ENCODE peak calls at places on chromosomes 11 and 22, in nine cellular contexts. M is K562, Y is HCT116, J is GM12892, X is GM12891, O is transverse colon, N is spleen, D is suprapubic skin, V is GM12878. B is an unnamed sample.

GRCh38 chr11:65559951-65560537 is 1.9 kb upstream of the LTBP3 start:
- DNase-seq in O (peak), D (no peak), J (no peak), N (no peak), Y (peak), M (no peak), X (no peak), V (no peak), B (peak)

GRCh38 chr11:66970808-66971442 is 4.2 kb upstream of the C11orf86 start:
- DNase-seq in N (no peak), M (no peak), V (no peak), J (no peak), D (no peak), O (peak), Y (peak), X (no peak), B (peak)

GRCh38 chr22:39490135-39490798 is 11.8 kb upstream of the MIEF1 start:
- DNase-seq in X (peak), O (peak), J (peak), N (peak), Y (peak), M (peak), D (peak), V (no peak), B (peak)

GRCh38 chr11:97107604-97108003 is 717.8 kb downstream of the JRKL start:
- DNase-seq in Y (no peak), J (no peak), O (no peak), D (no peak), X (no peak), M (no peak), V (no peak), N (no peak), B (no peak)

GRCh38 chr11:128713595-128713994 is 19.7 kb downstream of the FLI1 start:
- DNase-seq in D (no peak), J (no peak), V (no peak), O (no peak), Y (no peak), M (no peak), X (no peak), N (no peak), B (no peak)

GRCh38 chr11:16347928-16348685 is 8.2 kb downstream of the SOX6 start:
- DNase-seq in J (no peak), M (no peak), Y (no peak), D (no peak), X (no peak), N (no peak), V (no peak), O (no peak), B (no peak)

GRCh38 chr22:44622147-44622427 is 79.9 kb upstream of the PRR5 start:
- DNase-seq in M (peak), N (peak), J (no peak), V (no peak), X (no peak), D (no peak), Y (no peak), O (no peak), B (no peak)

GRCh38 chr11:15148181-15148580 is 33.5 kb downstream of the INSC start:
- DNase-seq in D (no peak), J (no peak), X (no peak), M (no peak), O (no peak), Y (no peak), N (no peak), V (no peak), B (no peak)

GRCh38 chr22:29780781-29781676 is 13.9 kb downstream of the UQCR10 start:
- DNase-seq in M (peak), V (no peak), N (no peak), X (no peak), D (no peak), O (no peak), Y (no peak), J (no peak), B (no peak)

GRCh38 chr22:41367039-41367679 is 14.6 kb upstream of the TEF start:
- DNase-seq in D (peak), J (no peak), O (peak), V (no peak), Y (peak), X (no peak), M (peak), N (peak), B (peak)

GRCh38 chr11:100574894-100575769 is 112.0 kb upstream of the ARHGAP42 start:
- DNase-seq in Y (peak), D (no peak), M (no peak), J (no peak), V (no peak), N (no peak), O (no peak), X (no peak), B (no peak)

GRCh38 chr11:73113426-73113825 is 28.7 kb downstream of the FCHSD2 start:
- DNase-seq in O (no peak), N (no peak), J (no peak), Y (no peak), X (no peak), M (no peak), V (no peak), D (no peak), B (no peak)

GRCh38 chr11:36131719-36132349 is 157.4 kb downstream of the COMMD9 start:
- DNase-seq in V (no peak), X (peak), J (peak), Y (no peak), O (peak), M (peak), N (no peak), D (no peak), B (peak)

GRCh38 chr11:69319255-69320106 is 25.5 kb downstream of the MYEOV start:
- DNase-seq in O (no peak), X (no peak), N (peak), D (no peak), Y (no peak), V (no peak), J (no peak), M (no peak), B (peak)

GRCh38 chr11:16248248-16248647 is 108.1 kb downstream of the SOX6 start:
- DNase-seq in M (no peak), J (no peak), D (no peak), O (no peak), Y (no peak), N (peak), X (no peak), V (no peak), B (peak)

GRCh38 chr11:76642341-76642740 is 28.2 kb downstream of the LRRC32 start:
- DNase-seq in Y (no peak), X (no peak), N (no peak), O (no peak), V (no peak), D (no peak), M (no peak), J (no peak), B (peak)

GRCh38 chr11:63602296-63602695 is 11.9 kb downstream of the PLAAT3 start:
- DNase-seq in Y (no peak), J (no peak), N (no peak), X (no peak), M (no peak), V (no peak), D (no peak), O (no peak), B (no peak)

GRCh38 chr11:65915821-65916251 is 3.0 kb downstream of the C11orf68 start:
- DNase-seq in Y (peak), O (peak), X (no peak), D (peak), V (no peak), M (no peak), N (peak), J (no peak), B (peak)

GRCh38 chr11:121048464-121049233 is 24.7 kb downstream of the TBCEL start:
- DNase-seq in D (no peak), N (no peak), Y (no peak), J (no peak), O (no peak), V (no peak), M (no peak), X (no peak), B (no peak)

GRCh38 chr11:70582886-70583641 is 184.7 kb downstream of the CTTN start:
- DNase-seq in V (no peak), M (no peak), O (no peak), J (no peak), Y (no peak), X (no peak), N (peak), D (no peak), B (peak)

GRCh38 chr22:28048529-28048928 is 129.5 kb upstream of the PITPNB start:
- DNase-seq in D (no peak), X (no peak), N (no peak), V (no peak), M (no peak), Y (no peak), J (no peak), O (no peak), B (no peak)

GRCh38 chr11:120780239-120780638 is 243.7 kb upstream of the TBCEL start:
- DNase-seq in Y (no peak), J (no peak), X (no peak), N (no peak), O (no peak), D (no peak), V (no peak), M (no peak), B (no peak)

GRCh38 chr11:120565436-120566155 is 54.0 kb downstream of the GRIK4 start:
- DNase-seq in M (no peak), D (no peak), O (no peak), J (no peak), X (no peak), V (no peak), N (no peak), Y (no peak), B (peak)

GRCh38 chr11:11731311-11732083 is 109.7 kb upstream of the GALNT18 start:
- DNase-seq in O (no peak), X (no peak), J (no peak), V (no peak), D (no peak), Y (peak), N (no peak), M (no peak), B (no peak)

GRCh38 chr22:20111045-20111688 is 4.7 kb upstream of the RANBP1 start:
- DNase-seq in D (no peak), Y (peak), V (no peak), N (peak), X (peak), O (no peak), M (peak), J (peak), B (no peak)

GRCh38 chr11:104254347-104254746 is 90.4 kb upstream of the PDGFD start:
- DNase-seq in Y (peak), V (no peak), M (peak), D (no peak), J (no peak), N (no peak), X (peak), O (no peak), B (no peak)

GRCh38 chr22:28956506-28956905 is 73.1 kb downstream of the ZNRF3 start:
- DNase-seq in M (no peak), O (no peak), D (no peak), N (no peak), X (no peak), Y (no peak), V (no peak), J (no peak), B (no peak)

GRCh38 chr11:66851698-66852465 is 5.0 kb upstream of the LRFN4 start:
- DNase-seq in O (peak), D (peak), N (peak), X (peak), V (no peak), Y (no peak), M (peak), J (peak), B (peak)

GRCh38 chr22:23107487-23108323 is 34.1 kb downstream of the RSPH14 start:
- DNase-seq in O (peak), X (no peak), Y (no peak), J (no peak), M (peak), N (no peak), D (no peak), V (no peak), B (no peak)

GRCh38 chr22:50074056-50074455 is 11.2 kb downstream of the MLC1 start:
- DNase-seq in Y (no peak), V (no peak), N (peak), D (no peak), O (no peak), M (peak), X (no peak), J (no peak), B (no peak)

GRCh38 chr22:36327922-36328551 is 59.7 kb downstream of the MYH9 start:
- DNase-seq in N (no peak), M (no peak), O (no peak), X (no peak), Y (no peak), J (no peak), V (no peak), D (no peak), B (peak)

GRCh38 chr22:36329217-36330078 is 58.3 kb downstream of the MYH9 start:
- DNase-seq in O (peak), J (no peak), N (peak), X (no peak), M (peak), D (no peak), Y (peak), V (no peak), B (no peak)

GRCh38 chr22:36330655-36331305 is 57.0 kb downstream of the MYH9 start:
- DNase-seq in Y (no peak), N (peak), M (no peak), O (no peak), J (no peak), V (no peak), X (no peak), D (no peak), B (no peak)

GRCh38 chr22:36330127-36330526 is 57.6 kb downstream of the MYH9 start:
- DNase-seq in O (no peak), J (no peak), V (no peak), N (no peak), Y (no peak), X (no peak), D (no peak), M (no peak), B (no peak)

DNA sequence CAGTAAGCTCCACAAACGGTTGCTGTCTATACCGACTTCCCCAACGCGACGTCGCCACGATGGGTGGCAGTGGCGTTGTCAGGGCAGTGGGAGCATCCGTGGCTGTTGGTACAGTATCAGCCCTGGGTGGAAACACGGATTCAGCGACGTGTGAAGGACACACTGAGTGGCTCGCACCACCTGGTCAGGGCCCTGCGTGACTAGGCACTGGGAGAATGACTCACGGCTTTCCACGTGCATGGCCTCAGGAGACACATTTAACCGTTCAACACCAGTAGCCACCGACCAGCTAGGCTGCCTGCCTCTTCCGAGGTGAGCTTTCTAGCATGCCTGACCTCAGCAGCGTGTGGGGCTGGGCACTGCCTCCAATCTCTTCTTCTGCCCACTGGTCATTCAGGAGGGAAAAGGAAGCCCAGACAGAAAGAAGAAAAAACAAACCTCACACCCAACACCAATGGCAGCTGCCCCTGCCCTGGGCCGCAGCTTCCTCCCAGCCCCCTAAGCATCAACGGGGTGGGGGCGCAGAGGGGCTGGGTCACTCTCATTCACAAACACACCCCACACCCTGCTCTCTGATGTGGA is 59.0 kb downstream of the MYH9 start:
- DNase-seq in X (no peak), J (no peak), M (peak), O (peak), Y (no peak), D (no peak), N (peak), V (peak), B (peak)
- TF ChIP-seq POLR2AphosphoS5 in X (no peak), J (peak), M (no peak), O (peak), Y (no peak), D (no peak), N (peak), V (peak), B (peak)

GRCh38 chr11:114256898-114257286 is 39.3 kb upstream of the NNMT start:
- DNase-seq in Y (no peak), N (no peak), O (no peak), J (no peak), X (no peak), V (no peak), D (no peak), M (no peak), B (peak)
- TF ChIP-seq POLR2AphosphoS5 in Y (no peak), N (peak), O (no peak), J (no peak), X (no peak), V (no peak), D (no peak), M (no peak), B (peak)

GRCh38 chr11:117094776-117095175 is 3.5 kb downstream of the SIK3 start:
- DNase-seq in Y (no peak), V (no peak), J (no peak), D (no peak), X (no peak), O (no peak), N (no peak), M (no peak), B (no peak)
- TF ChIP-seq POLR2AphosphoS5 in Y (no peak), V (no peak), J (no peak), D (no peak), X (no peak), O (peak), N (no peak), M (no peak), B (peak)

DNA sequence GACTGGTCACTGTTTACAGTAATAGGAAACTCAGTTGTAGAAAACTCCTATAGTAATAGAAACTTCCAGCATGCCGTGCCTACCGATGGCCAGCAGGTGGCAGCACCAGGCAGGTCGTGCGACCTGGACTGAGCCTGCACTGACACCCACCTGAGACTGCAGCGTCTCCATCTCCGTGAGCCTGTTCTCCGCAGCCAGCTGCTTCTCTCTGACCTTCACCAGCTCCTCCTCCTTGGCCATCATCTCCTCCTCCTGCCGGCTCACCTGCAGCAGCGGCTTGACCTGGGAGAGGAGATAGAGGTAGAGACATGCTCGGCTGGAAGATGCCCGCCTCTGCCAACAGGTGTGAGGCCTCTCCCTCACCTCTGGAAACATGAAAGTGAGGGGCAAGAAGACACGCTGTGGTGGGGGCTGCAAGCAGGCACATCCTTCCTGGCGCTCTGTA is 48.5 kb downstream of the APOL1 start:
- DNase-seq in N (peak), O (peak), M (peak), Y (peak), J (peak), X (peak), D (no peak), V (no peak), B (peak)
- TF ChIP-seq POLR2AphosphoS5 in N (peak), O (no peak), M (no peak), Y (no peak), J (peak), X (no peak), D (no peak), V (no peak), B (no peak)

B was measured in sigmoid colon.